ENCODE peak calls at places on chromosomes 12 and 14, in ten cellular contexts. R, K, H, V, O, L, G, E, X and J are unnamed samples.
A peak's percentile ranks its signal among the peaks of the same experiment; 100 is the strongest.

GRCh38 chr12:2412305-2412643 is 359.5 kb downstream of the CACNA1C start:
- DNase-seq in E (no peak), R (no peak), G (no peak), K (peak; percentile 59), H (no peak), L (no peak), V (no peak), X (no peak), O (no peak), J (no peak)

GRCh38 chr12:19482551-19483109 is 43.3 kb downstream of the AEBP2 start:
- DNase-seq in R (no peak), L (no peak), K (no peak), G (no peak), O (no peak), E (no peak), V (peak; percentile 56), X (peak; percentile 26), H (no peak), J (no peak)

GRCh38 chr12:11819643-11820042 is 170.2 kb downstream of the ETV6 start:
- DNase-seq in R (no peak), O (no peak), G (no peak), E (no peak), X (no peak), K (no peak), H (no peak), L (no peak), V (no peak), J (no peak)

GRCh38 chr12:130339946-130340345 is 2.3 kb downstream of the PIWIL1 start:
- DNase-seq in L (no peak), G (no peak), R (no peak), O (no peak), H (no peak), E (no peak), V (no peak), K (no peak), X (no peak), J (no peak)

GRCh38 chr12:78671295-78671694 is 193.3 kb upstream of the SYT1 start:
- DNase-seq in H (no peak), L (no peak), X (no peak), R (no peak), O (no peak), K (no peak), E (no peak), V (peak; percentile 90), G (no peak), J (peak; percentile 91)

GRCh38 chr12:45464699-45465098 is 248.8 kb downstream of the ANO6 start:
- DNase-seq in O (no peak), K (no peak), H (no peak), X (no peak), R (no peak), L (no peak), E (no peak), V (peak; percentile 35), G (no peak), J (no peak)

GRCh38 chr14:59215353-59215752 is 26.9 kb downstream of the DAAM1 start:
- DNase-seq in X (no peak), V (peak; percentile 67), G (no peak), O (peak; percentile 51), R (peak; percentile 68), L (peak; percentile 80), E (peak; percentile 56), H (no peak), K (peak; percentile 92), J (no peak)

GRCh38 chr12:88308825-88309224 is 166.7 kb downstream of the TMTC3 start:
- DNase-seq in V (peak; percentile 90), L (no peak), K (no peak), O (no peak), R (no peak), H (no peak), X (no peak), G (no peak), E (no peak), J (peak; percentile 65)

GRCh38 chr14:23182372-23183014 is 967 bp downstream of the SLC7A8 start:
- DNase-seq in H (no peak), V (no peak), O (peak; percentile 82), R (peak; percentile 23), G (no peak), L (no peak), E (peak; percentile 59), X (peak; percentile 9), K (peak; percentile 81), J (peak; percentile 44)

GRCh38 chr14:23183479-23183878 is at the start of gene SLC7A8:
- DNase-seq in E (peak; percentile 47), V (no peak), L (peak; percentile 56), G (no peak), R (peak; percentile 34), K (peak; percentile 83), X (no peak), H (no peak), O (peak; percentile 80), J (peak; percentile 59)

GRCh38 chr14:23181453-23181852 is 2.0 kb downstream of the SLC7A8 start:
- DNase-seq in R (no peak), H (no peak), X (no peak), K (no peak), V (no peak), E (no peak), G (no peak), L (no peak), O (no peak), J (no peak)

GRCh38 chr14:23181946-23182345 is 1.5 kb downstream of the SLC7A8 start:
- DNase-seq in L (no peak), R (no peak), O (no peak), X (no peak), K (no peak), V (no peak), G (no peak), H (no peak), E (no peak), J (no peak)

GRCh38 chr14:23183076-23183475 is 384 bp downstream of the SLC7A8 start:
- DNase-seq in K (no peak), V (no peak), O (no peak), X (no peak), G (no peak), R (no peak), H (no peak), L (no peak), E (no peak), J (peak; percentile 38)
- H3K4me3 ChIP-seq in K (peak overlapping the region; percentile 64), V (peak overlapping the region; percentile 58), O (peak overlapping the region; percentile 63), X (peak overlapping the region; percentile 71), G (peak overlapping the region; percentile 54), R (peak overlapping the region; percentile 32), H (peak overlapping the region; percentile 58), L (peak overlapping the region; percentile 69), E (peak overlapping the region; percentile 89), J (peak overlapping the region; percentile 86)

GRCh38 chr14:105842105-105842504 is 315.7 kb downstream of the TMEM121 start:
- DNase-seq in H (no peak), L (no peak), V (no peak), X (no peak), K (no peak), E (no peak), R (no peak), O (no peak), G (no peak), J (no peak)

GRCh38 chr14:105843444-105844046 is 317.2 kb downstream of the TMEM121 start:
- DNase-seq in O (no peak), R (no peak), H (peak; percentile 3), L (no peak), K (peak; percentile 58), G (no peak), V (no peak), X (no peak), E (no peak), J (no peak)

GRCh38 chr14:105839425-105840265 is 313.3 kb downstream of the TMEM121 start:
- DNase-seq in G (no peak), H (no peak), L (no peak), K (peak; percentile 56), R (no peak), X (no peak), E (no peak), V (no peak), O (no peak), J (no peak)

GRCh38 chr14:105840266-105841021 is 314.1 kb downstream of the TMEM121 start:
- DNase-seq in K (no peak), E (no peak), H (no peak), X (no peak), V (no peak), L (no peak), R (no peak), O (no peak), G (no peak), J (no peak)

DNA sequence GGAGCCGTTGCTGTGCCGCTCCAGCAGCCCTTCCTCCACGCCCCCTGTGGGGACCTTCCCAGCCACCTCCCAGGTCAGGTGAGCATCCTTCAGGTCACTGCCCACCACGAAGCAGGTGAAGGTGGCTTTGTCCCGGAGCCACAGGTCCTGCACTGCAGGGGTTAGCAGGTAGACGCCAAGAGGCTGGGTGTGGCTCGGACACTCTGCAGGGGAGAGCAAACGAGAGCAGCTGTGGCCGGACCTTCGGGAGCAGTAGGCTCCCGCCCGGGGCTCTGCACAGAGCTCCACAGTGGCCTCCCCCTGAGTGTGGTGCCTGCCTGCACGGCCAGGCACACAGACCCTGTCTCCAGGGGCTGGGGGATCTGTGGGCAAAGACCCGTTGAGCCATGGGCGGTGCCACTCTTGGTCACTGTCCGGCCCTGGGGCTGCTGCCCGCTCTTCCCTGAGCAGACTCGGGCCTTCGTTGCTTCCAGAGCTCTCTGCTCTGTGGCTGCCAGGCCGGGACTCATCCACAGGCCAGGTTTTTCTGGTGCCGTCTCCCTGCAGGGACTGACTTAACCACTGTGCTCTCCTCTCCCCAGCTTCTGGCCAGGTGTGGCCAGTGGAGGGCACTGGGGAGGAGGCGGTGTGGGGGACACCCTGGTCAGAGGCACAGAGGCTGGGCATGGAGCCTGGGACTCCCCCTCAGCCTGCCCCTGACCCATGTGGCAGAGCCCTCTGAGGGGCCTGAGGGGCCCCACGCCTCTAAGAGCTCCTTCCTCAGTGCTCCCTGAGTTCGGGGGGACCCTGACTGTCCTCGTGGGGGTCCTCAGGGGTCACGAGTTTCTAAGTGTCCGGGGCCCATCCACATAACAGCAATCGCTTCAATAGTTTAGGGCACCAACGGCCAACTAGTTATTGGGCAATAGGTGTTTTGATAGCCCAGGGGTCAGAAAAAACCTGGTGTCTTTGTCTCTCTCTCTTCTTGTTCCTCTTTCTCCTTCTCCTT is 314.9 kb downstream of the TMEM121 start:
- DNase-seq in E (no peak), H (no peak), V (no peak), K (peak; percentile 62), G (no peak), L (no peak), X (no peak), O (no peak), R (no peak), J (no peak)
- H3K9me3 ChIP-seq in E (no peaks in the 10 kb centered on the region), H (no peaks in the 10 kb centered on the region), V (no peaks in the 10 kb centered on the region), K (no peaks in the 10 kb centered on the region), G (no peaks in the 10 kb centered on the region), L (no peaks in the 10 kb centered on the region), X (no peaks in the 10 kb centered on the region), O (no peaks in the 10 kb centered on the region), R (no peaks in the 10 kb centered on the region), J (no peaks in the 10 kb centered on the region)

DNA sequence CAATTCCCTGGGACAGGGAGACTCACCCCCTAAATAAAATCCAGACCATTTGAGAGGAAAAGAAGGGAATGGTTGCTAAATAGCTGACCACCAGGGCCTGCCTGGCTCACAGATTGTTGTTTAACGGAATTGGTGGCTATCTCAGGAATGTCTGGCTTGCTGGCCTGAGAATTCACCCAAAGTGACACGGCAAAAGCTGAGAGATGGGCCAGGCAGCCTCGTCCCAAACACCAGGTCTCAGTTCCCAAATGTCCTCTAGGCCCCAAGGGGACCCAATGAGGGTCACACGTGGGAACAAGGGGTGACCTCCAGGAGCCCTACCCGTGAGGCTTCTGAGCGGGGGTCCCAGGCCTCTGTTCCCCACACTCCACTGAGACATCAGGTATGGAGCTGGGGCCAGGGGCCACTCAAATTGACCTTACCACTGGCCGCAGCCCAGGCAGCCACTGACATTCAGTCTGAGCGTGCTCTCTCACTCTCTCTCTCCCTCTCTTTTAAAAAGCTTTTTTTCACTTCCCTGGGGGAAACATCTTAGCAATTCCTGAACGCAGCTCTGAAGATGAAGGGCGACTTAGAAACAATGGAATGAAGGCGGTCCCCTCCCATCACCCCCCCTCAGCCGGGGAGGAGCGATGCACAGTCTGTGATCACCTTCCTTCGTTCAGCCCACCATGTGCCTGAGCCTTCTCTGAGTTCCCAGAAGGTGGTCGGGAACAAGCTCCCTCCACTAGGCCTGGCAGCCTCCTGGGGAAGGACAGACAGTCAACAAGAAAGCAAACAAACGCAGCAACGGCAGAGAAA is 131.2 kb downstream of the SCARB1 start:
- DNase-seq in H (no peak), X (no peak), R (no peak), E (no peak), K (peak; percentile 70), L (no peak), V (peak; percentile 75), G (no peak), O (no peak), J (peak; percentile 65)
- H3K4me1 ChIP-seq in H (peaks cover 5% of the 10 kb centered on the region), X (peaks cover 6% of the 10 kb centered on the region), R (no peaks in the 10 kb centered on the region), E (peaks cover 10% of the 10 kb centered on the region), K (peaks cover 13% of the 10 kb centered on the region), L (peaks cover 39% of the 10 kb centered on the region), V (peaks cover 7% of the 10 kb centered on the region), G (peaks cover 20% of the 10 kb centered on the region), O (no peaks in the 10 kb centered on the region), J (peaks cover 6% of the 10 kb centered on the region)

DNA sequence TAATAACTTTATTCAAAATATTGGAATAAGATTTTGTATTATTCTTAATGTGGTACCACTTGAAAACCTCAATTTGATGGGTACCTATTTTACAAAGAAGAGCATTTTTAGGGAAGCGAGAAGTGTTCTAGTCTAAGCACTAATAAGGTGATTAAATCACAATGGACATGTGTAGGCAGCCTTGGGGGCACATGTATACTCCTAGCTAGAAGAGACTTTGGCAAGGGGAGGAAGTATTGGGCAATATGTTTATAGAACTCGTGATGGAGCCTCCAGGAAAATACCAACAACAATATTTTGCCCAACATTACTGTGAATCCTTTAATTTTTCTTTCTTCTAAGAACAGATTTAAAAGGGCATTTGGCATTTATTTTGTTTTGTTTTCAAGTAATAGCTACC is 280.3 kb downstream of the ADAMTS20 start:
- DNase-seq in O (no peak), L (no peak), G (no peak), K (no peak), H (no peak), V (no peak), X (no peak), R (no peak), E (no peak), J (peak; percentile 48)
- H3K4me3 ChIP-seq in O (no peak overlapping the region), L (no peak overlapping the region), G (no peak overlapping the region), K (no peak overlapping the region), H (no peak overlapping the region), V (no peak overlapping the region), X (no peak overlapping the region), R (no peak overlapping the region), E (no peak overlapping the region), J (no peak overlapping the region)